ENCODE peak calls at places on chromosomes 2 and 18, in seven cellular contexts. K is RWPE1, S is neural crest cell, O is pons, R is nephron progenitor cell, H is hippocampal formation, L is Caki2. B is an unnamed sample.

GRCh38 chr2:159083601-159084000 is 115.2 kb downstream of the TANC1 start:
- DNase-seq in L (no peak), O (no peak), H (no peak), R (no peak), S (no peak), K (no peak), B (no peak)

GRCh38 chr2:30680121-30680520 is 127.1 kb downstream of the CAPN13 start:
- DNase-seq in K (no peak), L (no peak), S (no peak), H (no peak), R (no peak), O (no peak), B (no peak)

GRCh38 chr2:231182500-231182899 is 15.9 kb upstream of the ARMC9 start:
- DNase-seq in O (no peak), R (no peak), K (no peak), L (no peak), S (no peak), H (no peak), B (no peak)

GRCh38 chr2:56130463-56131070 is 53.2 kb upstream of the CCDC85A start:
- DNase-seq in H (peak; percentile 57), S (no peak), L (no peak), R (peak; percentile 27), O (peak; percentile 48), K (peak; percentile 16), B (no peak)

GRCh38 chr2:240514631-240515030 is 43.2 kb downstream of the ANKMY1 start:
- DNase-seq in K (no peak), O (no peak), H (no peak), R (no peak), S (no peak), L (no peak), B (no peak)

GRCh38 chr2:201490291-201490690 is 38.8 kb downstream of the STRADB start:
- DNase-seq in K (no peak), S (no peak), R (no peak), O (no peak), L (no peak), H (no peak), B (no peak)

GRCh38 chr2:112065486-112065885 is 10.4 kb downstream of the TMEM87B start:
- DNase-seq in H (no peak), L (no peak), K (no peak), S (no peak), O (no peak), R (no peak), B (no peak)

GRCh38 chr2:217142649-217143266 is 282.9 kb upstream of the TNP1 start:
- DNase-seq in R (peak; percentile 21), S (peak; percentile 32), K (peak; percentile 22), O (no peak), H (no peak), L (peak; percentile 13), B (no peak)

GRCh38 chr2:15040429-15041084 is 408.0 kb downstream of the LRATD1 start:
- DNase-seq in K (no peak), R (no peak), O (no peak), H (no peak), L (no peak), S (no peak), B (no peak)

GRCh38 chr18:6022840-6023239 is 127.5 kb upstream of the TMEM200C start:
- DNase-seq in K (no peak), H (no peak), S (no peak), L (no peak), R (peak; percentile 13), O (no peak), B (no peak)

GRCh38 chr2:142131016-142131714 is at the start of gene LRP1B:
- DNase-seq in K (no peak), H (peak; percentile 67), L (peak; percentile 58), O (peak; percentile 78), R (peak; percentile 32), S (peak; percentile 7), B (no peak)

GRCh38 chr2:102027036-102027702 is 35.4 kb downstream of the IL1R2 start:
- DNase-seq in K (no peak), O (no peak), R (no peak), H (no peak), S (no peak), L (no peak), B (peak; percentile 73)

GRCh38 chr18:56130481-56130880 is 507.9 kb downstream of the TXNL1 start:
- DNase-seq in L (no peak), H (no peak), R (no peak), S (no peak), K (no peak), O (no peak), B (no peak)

GRCh38 chr2:215358312-215358845 is 46.5 kb downstream of the ATIC start:
- DNase-seq in H (no peak), R (no peak), K (no peak), O (no peak), S (no peak), L (no peak), B (no peak)

GRCh38 chr18:26233208-26233607 is 7.0 kb downstream of the TAF4B start:
- DNase-seq in K (no peak), R (no peak), H (no peak), O (no peak), S (no peak), L (no peak), B (no peak)

GRCh38 chr2:28681216-28681981 is 70.2 kb upstream of the PPP1CB start:
- DNase-seq in S (no peak), R (no peak), O (peak; percentile 12), H (no peak), K (no peak), L (peak; percentile 45), B (peak; percentile 77)

GRCh38 chr2:112155331-112156151 is 17.4 kb downstream of the FBLN7 start:
- DNase-seq in L (no peak), S (no peak), K (no peak), O (no peak), H (no peak), R (no peak), B (no peak)

GRCh38 chr2:218860950-218861381 is 1.4 kb downstream of the WNT6 start:
- DNase-seq in K (peak; percentile 33), L (peak; percentile 93), O (no peak), R (peak; percentile 84), S (peak; percentile 62), H (no peak), B (no peak)

GRCh38 chr2:20583425-20583881 is 67.4 kb downstream of the HS1BP3 start:
- DNase-seq in K (no peak), O (no peak), S (no peak), H (no peak), L (no peak), R (no peak), B (no peak)

GRCh38 chr2:208608436-208608835 is 201.8 kb downstream of the PTH2R start:
- DNase-seq in K (no peak), R (no peak), S (no peak), H (no peak), O (no peak), L (peak; percentile 89), B (no peak)

GRCh38 chr2:31947871-31948270 is 62.9 kb downstream of the MEMO1 start:
- DNase-seq in O (no peak), K (no peak), S (no peak), L (no peak), R (no peak), H (no peak), B (no peak)

GRCh38 chr2:145654746-145655145 is 1134.8 kb upstream of the ZEB2 start:
- DNase-seq in L (no peak), K (no peak), R (no peak), O (no peak), H (no peak), S (no peak), B (no peak)

GRCh38 chr2:8197101-8197500 is 484.8 kb upstream of the ID2 start:
- DNase-seq in H (no peak), O (no peak), L (no peak), K (no peak), S (no peak), R (no peak), B (no peak)

GRCh38 chr2:3731829-3732228 is 28.5 kb downstream of the DCDC2C start:
- DNase-seq in H (no peak), R (no peak), S (no peak), O (no peak), L (no peak), K (no peak), B (no peak)

GRCh38 chr2:54772531-54772930 is 49.1 kb downstream of the EML6 start:
- DNase-seq in O (no peak), S (no peak), R (no peak), L (no peak), K (no peak), H (no peak), B (no peak)

GRCh38 chr18:12593861-12594260 is 64.0 kb downstream of the SPIRE1 start:
- DNase-seq in L (no peak), O (no peak), K (no peak), H (no peak), S (no peak), R (no peak), B (no peak)

GRCh38 chr2:44098050-44098449 is 70.6 kb upstream of the PPM1B start:
- DNase-seq in R (no peak), O (no peak), H (no peak), K (no peak), L (no peak), S (no peak), B (no peak)

GRCh38 chr2:159051656-159052055 is 83.2 kb downstream of the TANC1 start:
- DNase-seq in R (no peak), O (no peak), H (no peak), S (no peak), K (no peak), L (no peak), B (no peak)

GRCh38 chr2:74507926-74508520 is 528 bp upstream of the PCGF1 start:
- DNase-seq in R (peak; percentile 45), K (no peak), S (no peak), O (peak; percentile 11), H (no peak), L (peak; percentile 54), B (no peak)

GRCh38 chr18:58362829-58363231 is 266.1 kb downstream of the ALPK2 start:
- DNase-seq in L (no peak), S (no peak), R (no peak), O (no peak), H (no peak), K (no peak), B (no peak)

GRCh38 chr18:61738488-61738887 is 154.3 kb downstream of the RNF152 start:
- DNase-seq in K (no peak), O (no peak), H (no peak), L (no peak), R (no peak), S (no peak), B (peak; percentile 36)

GRCh38 chr2:143068094-143068890 is 60.9 kb upstream of the ARHGAP15 start:
- DNase-seq in S (no peak), R (no peak), O (no peak), L (no peak), H (no peak), K (no peak), B (no peak)